ENCODE peak calls at places on chromosomes 6 and 20, in four cellular contexts. X is HCT116, S is heart left ventricle, C is NT2/D1. I is an unnamed sample.

GRCh38 chr6:4986999-4987398 is 16.8 kb downstream of the RPP40 start:
- DNase-seq in X (no peak), S (no peak), C (no peak), I (no peak)

GRCh38 chr6:10720229-10720959 is 2.5 kb upstream of the TMEM14C start:
- DNase-seq in X (no peak), S (peak; percentile 61), C (no peak), I (no peak)

GRCh38 chr6:40042232-40042631 is 108.0 kb upstream of the MOCS1 start:
- DNase-seq in X (no peak), S (no peak), C (no peak), I (no peak)

GRCh38 chr20:43191946-43192847 is 2.5 kb upstream of the PTPRT start:
- DNase-seq in X (no peak), S (no peak), C (peak; percentile 49), I (no peak)

GRCh38 chr6:149235130-149235561 is 82.4 kb upstream of the TAB2 start:
- DNase-seq in X (peak; percentile 82), S (peak; percentile 40), C (no peak), I (no peak)

GRCh38 chr20:53040678-53041674 is 68.8 kb downstream of the TSHZ2 start:
- DNase-seq in X (no peak), S (peak; percentile 26), C (no peak), I (no peak)

GRCh38 chr6:15036690-15037245 is 209.1 kb upstream of the JARID2 start:
- DNase-seq in X (no peak), S (peak; percentile 79), C (no peak), I (no peak)

GRCh38 chr6:146803601-146804000 is 204.8 kb downstream of the ADGB start:
- DNase-seq in X (no peak), S (no peak), C (no peak), I (no peak)

GRCh38 chr6:117072781-117073180 is 192.6 kb upstream of the VGLL2 start:
- DNase-seq in X (no peak), S (no peak), C (peak; percentile 36), I (no peak)

GRCh38 chr20:54174452-54175175 is 828 bp upstream of the CYP24A1 start:
- DNase-seq in X (no peak), S (no peak), C (no peak), I (no peak)

GRCh38 chr20:10652660-10653191 is 21.1 kb downstream of the JAG1 start:
- DNase-seq in X (no peak), S (no peak), C (no peak), I (no peak)

GRCh38 chr6:81925201-81925600 is 172.7 kb upstream of the TENT5A start:
- DNase-seq in X (no peak), S (no peak), C (no peak), I (no peak)

GRCh38 chr20:35134900-35135299 is 12.2 kb downstream of the EDEM2 start:
- DNase-seq in X (no peak), S (no peak), C (no peak), I (no peak)

GRCh38 chr6:13038315-13039261 is 289.7 kb downstream of the TBC1D7 start:
- DNase-seq in X (no peak), S (peak; percentile 50), C (no peak), I (no peak)

GRCh38 chr20:58692579-58693225 is at the start of gene NPEPL1:
- DNase-seq in X (peak; percentile 28), S (peak; percentile 79), C (peak; percentile 68), I (no peak)

GRCh38 chr20:2311329-2311728 is 15.5 kb downstream of the TGM3 start:
- DNase-seq in X (no peak), S (no peak), C (no peak), I (no peak)

GRCh38 chr6:155085582-155086253 is 90.6 kb downstream of the TIAM2 start:
- DNase-seq in X (peak; percentile 36), S (no peak), C (no peak), I (no peak)

GRCh38 chr20:1754306-1754705 is 96.7 kb upstream of the SIRPG start:
- DNase-seq in X (no peak), S (no peak), C (no peak), I (no peak)

DNA sequence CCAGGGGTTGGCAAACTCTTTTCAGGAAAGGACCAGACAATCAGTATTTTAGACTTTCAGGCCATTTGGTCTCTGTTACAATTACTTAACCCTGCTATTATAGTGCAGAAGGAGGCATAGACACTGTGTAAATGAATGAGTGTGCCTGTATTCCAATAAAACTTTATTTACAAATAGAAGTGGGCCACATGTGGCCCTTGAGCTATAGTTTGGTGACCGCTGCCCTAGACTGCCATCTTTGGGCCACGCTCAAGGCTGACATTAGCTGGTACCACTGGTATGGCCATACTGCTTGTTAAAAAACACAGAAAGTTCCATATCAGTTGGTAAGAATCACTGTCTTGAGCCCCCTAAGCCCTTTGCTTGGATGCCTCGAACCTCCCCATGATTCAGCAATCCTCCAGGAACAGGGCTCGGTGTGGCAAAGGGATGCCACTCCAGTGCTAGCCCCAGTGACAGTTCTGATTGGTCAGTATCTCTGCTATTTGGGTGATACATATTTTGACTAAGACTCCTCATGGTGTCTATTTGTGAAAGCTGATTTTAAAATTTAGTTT is 23.3 kb upstream of the SNRNP48 start:
- DNase-seq in X (no peak), S (no peak), C (no peak), I (no peak)
- H3K36me3 ChIP-seq in X (peaks cover 63% of the 10 kb centered on the region), S (peaks cover 47% of the 10 kb centered on the region), C (peaks cover 89% of the 10 kb centered on the region), I (no peaks in the 10 kb centered on the region)

GRCh38 chr6:150241751-150242150 is 98.9 kb downstream of the PPP1R14C start:
- DNase-seq in X (no peak), S (no peak), C (no peak), I (no peak)
- H3K4me1 ChIP-seq in X (no peaks in the 10 kb centered on the region), S (peaks cover 24% of the 10 kb centered on the region), C (no peaks in the 10 kb centered on the region), I (no peaks in the 10 kb centered on the region)

GRCh38 chr6:36519352-36519751 is 27.9 kb downstream of the STK38 start:
- DNase-seq in X (no peak), S (no peak), C (no peak), I (no peak)
- H3K36me3 ChIP-seq in X (peaks cover 18% of the 10 kb centered on the region), S (peaks cover 98% of the 10 kb centered on the region), C (peaks cover 69% of the 10 kb centered on the region), I (peaks cover 34% of the 10 kb centered on the region)

GRCh38 chr20:12670292-12670691 is 338.5 kb upstream of the SPTLC3 start:
- DNase-seq in X (no peak), S (no peak), C (no peak), I (no peak)
- H3K4me1 ChIP-seq in X (no peaks in the 10 kb centered on the region), S (no peaks in the 10 kb centered on the region), C (no peaks in the 10 kb centered on the region), I (no peaks in the 10 kb centered on the region)

DNA sequence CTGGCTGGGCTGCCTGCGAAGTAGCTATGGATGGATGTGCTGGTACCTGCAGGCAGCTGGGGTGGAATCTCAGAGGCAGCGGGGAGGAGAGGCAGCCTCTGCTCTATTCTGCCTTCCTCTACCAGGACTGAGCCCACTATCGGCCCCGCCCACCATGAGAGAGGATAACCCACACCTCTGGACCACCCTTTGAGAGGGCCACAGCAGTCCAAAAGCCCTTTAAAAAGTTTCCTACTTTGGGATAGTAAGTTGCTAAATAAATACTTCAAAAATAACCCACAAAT is 36.1 kb downstream of the EZR start:
- DNase-seq in X (no peak), S (no peak), C (no peak), I (no peak)
- H3K36me3 ChIP-seq in X (peaks cover 95% of the 10 kb centered on the region), S (peaks cover 100% of the 10 kb centered on the region), C (peaks cover 93% of the 10 kb centered on the region), I (peaks cover 53% of the 10 kb centered on the region)

GRCh38 chr6:64860203-64860602 is 846.8 kb downstream of the EYS start:
- DNase-seq in X (no peak), S (no peak), C (no peak), I (no peak)
- H3K4me1 ChIP-seq in X (no peaks in the 10 kb centered on the region), S (no peaks in the 10 kb centered on the region), C (no peaks in the 10 kb centered on the region), I (no peaks in the 10 kb centered on the region)

GRCh38 chr6:78953798-78954197 is 86.4 kb downstream of the IRAK1BP1 start:
- DNase-seq in X (no peak), S (no peak), C (no peak), I (no peak)
- H3K36me3 ChIP-seq in X (peaks cover 19% of the 10 kb centered on the region), S (peaks cover 99% of the 10 kb centered on the region), C (peaks cover 50% of the 10 kb centered on the region), I (peaks cover 35% of the 10 kb centered on the region)

I was measured in Panc1.